ENCODE peak calls at places on chromosomes 3 and 15, in seven cellular contexts. O is lower leg skin, I is NB4, Y is heart right ventricle, N is BE2C, M is right lobe of liver, D is fibroblast of lung. W is an unnamed sample.

GRCh38 chr3:44396200-44397171 is 57.9 kb downstream of the TCAIM start:
- DNase-seq in O (no peak), I (no peak), Y (no peak), N (no peak), M (no peak), D (no peak), W (no peak)

GRCh38 chr3:111081008-111081545 is 9.5 kb downstream of the NECTIN3 start:
- DNase-seq in O (no peak), I (no peak), Y (no peak), N (no peak), M (no peak), D (peak), W (no peak)

GRCh38 chr15:99439524-99439835 is 126.3 kb upstream of the MEF2A start:
- DNase-seq in O (peak), I (no peak), Y (no peak), N (peak), M (no peak), D (no peak), W (no peak)

GRCh38 chr3:148840419-148840818 is 12.8 kb downstream of the CPB1 start:
- DNase-seq in O (no peak), I (no peak), Y (no peak), N (no peak), M (no peak), D (no peak), W (no peak)

GRCh38 chr15:80585544-80586018 is 109.5 kb upstream of the ABHD17C start:
- DNase-seq in O (no peak), I (no peak), Y (no peak), N (no peak), M (no peak), D (no peak), W (no peak)

GRCh38 chr3:156513619-156514018 is 41.3 kb downstream of the SSR3 start:
- DNase-seq in O (no peak), I (no peak), Y (no peak), N (no peak), M (no peak), D (no peak), W (no peak)

GRCh38 chr15:78909791-78910228 is 35.0 kb downstream of the CTSH start:
- DNase-seq in O (no peak), I (peak), Y (peak), N (peak), M (no peak), D (peak), W (no peak)

GRCh38 chr15:85354432-85354831 is 26.0 kb upstream of the AKAP13 start:
- DNase-seq in O (no peak), I (no peak), Y (peak), N (no peak), M (no peak), D (peak), W (no peak)

GRCh38 chr15:55791576-55792400 is 48.8 kb upstream of the PRTG start:
- DNase-seq in O (no peak), I (peak), Y (no peak), N (no peak), M (no peak), D (peak), W (peak)

GRCh38 chr15:52706091-52706490 is 26.9 kb upstream of the ATOSA start:
- DNase-seq in O (no peak), I (no peak), Y (no peak), N (no peak), M (no peak), D (no peak), W (no peak)

GRCh38 chr3:46143951-46144473 is 64.1 kb downstream of the CCR1 start:
- DNase-seq in O (no peak), I (no peak), Y (no peak), N (no peak), M (no peak), D (no peak), W (peak)

GRCh38 chr15:67109141-67110034 is 44.0 kb downstream of the SMAD3 start:
- DNase-seq in O (no peak), I (peak), Y (peak), N (no peak), M (peak), D (peak), W (peak)

GRCh38 chr3:94159062-94159726 is 96.3 kb downstream of the NSUN3 start:
- DNase-seq in O (no peak), I (peak), Y (no peak), N (peak), M (no peak), D (peak), W (no peak)

GRCh38 chr3:195446359-195446758 is 3.5 kb upstream of the ACAP2 start:
- DNase-seq in O (no peak), I (no peak), Y (no peak), N (no peak), M (no peak), D (no peak), W (no peak)

GRCh38 chr3:123791417-123791816 is 92.7 kb downstream of the MYLK start:
- DNase-seq in O (no peak), I (no peak), Y (no peak), N (no peak), M (no peak), D (peak), W (no peak)

GRCh38 chr15:93107646-93108045 is 18.6 kb upstream of the RGMA start:
- DNase-seq in O (no peak), I (no peak), Y (no peak), N (no peak), M (no peak), D (no peak), W (no peak)

GRCh38 chr3:9928158-9928557 is 5.5 kb upstream of the CRELD1 start:
- DNase-seq in O (no peak), I (no peak), Y (no peak), N (no peak), M (no peak), D (no peak), W (no peak)

GRCh38 chr3:9932843-9933560 is 632 bp upstream of the CRELD1 start:
- DNase-seq in O (peak), I (peak), Y (peak), N (peak), M (peak), D (peak), W (peak)

GRCh38 chr3:9933561-9934234 is at the start of gene CRELD1:
- DNase-seq in O (peak), I (peak), Y (peak), N (peak), M (peak), D (peak), W (peak)

GRCh38 chr3:9932535-9932842 is 1.1 kb upstream of the CRELD1 start:
- DNase-seq in O (no peak), I (no peak), Y (no peak), N (no peak), M (no peak), D (no peak), W (no peak)

GRCh38 chr3:9930804-9931418 is 2.7 kb upstream of the CRELD1 start:
- DNase-seq in O (no peak), I (peak), Y (no peak), N (no peak), M (no peak), D (no peak), W (no peak)
- TF ChIP-seq CTCF in O (no peak), I (no peak), Y (no peak), N (no peak), M (peak), D (no peak), W (no peak)

DNA sequence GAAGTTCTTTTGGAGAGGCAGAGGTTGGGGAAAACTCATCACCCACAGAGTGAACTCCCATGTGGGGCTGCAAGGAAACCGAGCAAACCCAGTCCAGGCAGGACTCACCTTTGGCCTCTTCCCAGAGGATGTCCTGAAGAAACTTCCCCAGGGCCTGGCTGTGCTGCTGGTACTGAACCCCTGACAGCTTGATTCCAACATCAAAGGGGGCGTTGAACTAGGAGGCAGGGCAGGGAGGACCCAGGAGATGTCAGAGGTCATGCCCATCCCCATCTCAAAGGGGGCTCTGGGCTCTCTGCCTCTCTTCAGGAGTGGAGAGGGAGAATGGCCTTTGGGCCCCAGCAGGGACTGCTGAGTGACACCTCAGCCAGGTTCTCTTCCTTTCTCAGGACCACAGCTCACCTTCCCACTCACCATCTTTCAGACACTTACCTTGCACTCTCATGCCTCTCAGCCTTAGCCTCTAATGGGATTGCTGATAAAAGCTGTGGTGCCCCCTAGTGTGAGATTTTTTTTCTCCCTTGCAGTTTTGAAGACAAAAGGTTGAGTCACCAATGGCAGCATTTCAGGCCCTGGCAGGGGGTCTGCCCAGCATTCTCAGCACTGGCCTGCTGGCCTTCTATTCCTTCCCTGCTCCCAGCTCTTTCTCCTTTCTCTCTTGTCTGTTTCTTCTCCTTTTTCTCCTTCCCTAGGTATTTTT is 6.0 kb downstream of the GHRL start:
- DNase-seq in O (peak), I (no peak), Y (peak), N (no peak), M (no peak), D (peak), W (no peak)
- TF ChIP-seq CTCF in O (no peak), I (no peak), Y (no peak), N (no peak), M (peak), D (peak), W (no peak)

DNA sequence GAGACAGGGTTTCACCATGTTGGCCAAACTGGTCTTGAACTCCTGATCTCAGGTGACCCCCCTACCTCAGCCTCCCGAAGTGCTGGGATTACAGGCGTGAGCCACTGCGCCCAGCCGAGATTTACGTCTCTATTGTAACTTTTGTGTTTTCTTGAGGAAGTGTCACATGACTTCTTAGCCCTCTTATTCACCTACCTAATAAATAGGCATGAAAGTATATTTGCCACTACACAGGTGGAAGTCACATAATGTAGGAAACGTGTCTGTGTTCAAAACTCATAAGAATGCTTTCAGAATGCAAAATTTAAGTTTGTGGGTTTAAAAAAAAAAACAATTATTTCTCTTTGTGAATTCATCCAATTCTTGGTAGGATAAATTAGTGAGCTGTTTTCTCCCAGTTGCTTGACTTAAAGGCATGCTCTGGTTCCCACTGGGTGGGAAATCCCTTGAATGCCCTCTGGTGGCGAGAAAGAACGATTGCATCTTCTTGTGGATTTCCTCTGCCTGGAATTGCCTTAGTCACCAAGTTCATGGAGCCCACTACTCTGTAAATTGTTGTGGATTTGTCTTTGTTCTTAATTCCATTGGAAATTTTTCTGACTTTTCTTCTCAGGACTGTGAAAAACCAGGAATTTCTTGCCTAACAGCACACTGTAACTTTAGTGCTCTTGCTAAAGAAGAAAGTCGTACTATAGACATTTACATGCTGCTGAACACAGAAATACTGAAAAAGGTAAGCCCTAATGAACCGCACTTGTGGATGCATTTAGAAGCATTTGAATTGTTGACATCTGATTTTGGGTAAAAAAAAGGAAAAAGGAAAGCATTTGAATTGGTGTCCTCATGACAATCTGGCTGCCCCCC is 82.2 kb upstream of the CTDSPL start:
- DNase-seq in O (no peak), I (peak), Y (peak), N (peak), M (no peak), D (peak), W (no peak)
- TF ChIP-seq CTCF in O (no peak), I (peak), Y (peak), N (peak), M (peak), D (peak), W (peak)

DNA sequence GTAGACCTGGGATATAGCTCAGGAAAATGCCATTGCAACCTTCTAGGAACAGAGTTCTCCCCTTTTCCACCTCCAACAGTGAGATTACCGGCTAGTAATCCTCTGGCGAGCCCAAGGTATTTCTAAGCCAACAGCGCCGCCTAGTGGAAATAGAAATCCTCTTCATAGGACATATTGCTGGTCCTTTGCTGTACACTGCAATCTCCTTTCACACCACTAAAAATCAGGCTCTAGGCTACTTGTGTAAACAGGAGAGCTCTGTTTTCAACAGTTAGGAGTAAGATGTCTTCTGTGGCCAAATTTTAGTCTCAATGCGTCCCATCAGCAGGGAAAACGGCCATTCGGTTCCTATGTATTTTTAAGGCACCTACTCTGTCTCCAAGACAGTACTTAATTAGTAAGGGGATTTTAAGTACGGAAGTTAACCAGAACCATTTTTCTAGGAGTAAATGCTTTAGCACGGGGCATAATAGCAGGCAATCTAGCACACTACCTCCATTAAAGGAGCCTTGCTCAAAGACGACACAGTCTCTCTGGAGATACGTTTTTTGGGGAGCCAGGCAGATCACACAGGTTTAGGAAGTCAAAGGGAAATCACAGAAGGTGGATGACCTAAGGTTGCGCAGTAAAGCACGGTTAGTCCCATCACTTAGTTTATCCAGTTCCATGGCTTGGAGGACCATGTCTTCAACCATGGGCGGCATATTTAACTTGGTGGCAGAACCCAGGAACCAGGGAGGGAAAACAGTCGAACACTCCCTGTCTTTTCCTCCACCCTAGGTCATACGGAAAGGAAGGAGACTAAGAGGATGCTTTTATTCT is 43.8 kb downstream of the NCEH1 start:
- DNase-seq in O (peak), I (peak), Y (peak), N (peak), M (no peak), D (peak), W (no peak)
- TF ChIP-seq CTCF in O (no peak), I (peak), Y (peak), N (peak), M (peak), D (peak), W (peak)

GRCh38 chr15:54481819-54482218 is 503.6 kb downstream of the UNC13C start:
- DNase-seq in O (no peak), I (no peak), Y (no peak), N (no peak), M (no peak), D (no peak), W (no peak)
- TF ChIP-seq CTCF in O (no peak), I (no peak), Y (no peak), N (no peak), M (no peak), D (no peak), W (no peak)

GRCh38 chr3:114365268-114365667 is 71.4 kb downstream of the TIGIT start:
- DNase-seq in O (no peak), I (no peak), Y (no peak), N (no peak), M (no peak), D (no peak), W (no peak)

GRCh38 chr3:114374433-114374832 is 80.6 kb downstream of the TIGIT start:
- DNase-seq in O (no peak), I (no peak), Y (no peak), N (no peak), M (no peak), D (no peak), W (no peak)

GRCh38 chr3:114365909-114366308 is 72.1 kb downstream of the TIGIT start:
- DNase-seq in O (no peak), I (no peak), Y (no peak), N (no peak), M (no peak), D (peak), W (no peak)

GRCh38 chr3:114376091-114376490 is 82.3 kb downstream of the TIGIT start:
- DNase-seq in O (peak), I (no peak), Y (no peak), N (no peak), M (no peak), D (peak), W (no peak)

GRCh38 chr3:114370537-114371174 is 76.8 kb downstream of the TIGIT start:
- DNase-seq in O (no peak), I (no peak), Y (no peak), N (no peak), M (no peak), D (no peak), W (no peak)
- TF ChIP-seq CTCF in O (no peak), I (peak), Y (no peak), N (peak), M (no peak), D (peak), W (no peak)

GRCh38 chr15:31302778-31303433 is 23.7 kb upstream of the KLF13 start:
- DNase-seq in O (peak), I (no peak), Y (peak), N (no peak), M (no peak), D (no peak), W (no peak)
- TF ChIP-seq CTCF in O (no peak), I (peak), Y (peak), N (peak), M (no peak), D (peak), W (no peak)

W was measured in lower lobe of right lung.